ENCODE peak calls at places on chromosomes 5 and 9, in nine cellular contexts. One of them, this sample, is unnamed.

GRCh38 chr5:59039003-59039295 is 456.1 kb downstream of the RAB3C start:
- DNase-seq in fibroblast of pulmonary artery: no peak
- DNase-seq in hepatocyte: no peak
- DNase-seq in PC-9: no peak
- DNase-seq in GM12865: no peak
- DNase-seq in tibial nerve: no peak
- DNase-seq in ovary: no peak
- DNase-seq in mammary epithelial cell: no peak
- DNase-seq in progenitor cell of endocrine pancreas: no peak
- DNase-seq in this sample: no peak

GRCh38 chr9:119639287-119639955 is 270.2 kb upstream of the BRINP1 start:
- DNase-seq in fibroblast of pulmonary artery: peak
- DNase-seq in hepatocyte: peak
- DNase-seq in PC-9: no peak
- DNase-seq in GM12865: no peak
- DNase-seq in tibial nerve: no peak
- DNase-seq in ovary: no peak
- DNase-seq in mammary epithelial cell: no peak
- DNase-seq in progenitor cell of endocrine pancreas: no peak
- DNase-seq in this sample: no peak

GRCh38 chr9:87119328-87119881 is 172.1 kb upstream of the GAS1 start:
- DNase-seq in fibroblast of pulmonary artery: peak
- DNase-seq in hepatocyte: peak
- DNase-seq in PC-9: no peak
- DNase-seq in GM12865: no peak
- DNase-seq in tibial nerve: no peak
- DNase-seq in ovary: no peak
- DNase-seq in mammary epithelial cell: peak
- DNase-seq in progenitor cell of endocrine pancreas: no peak
- DNase-seq in this sample: no peak

GRCh38 chr9:106467113-106467846 is 395.7 kb upstream of the ZNF462 start:
- DNase-seq in fibroblast of pulmonary artery: no peak
- DNase-seq in hepatocyte: peak
- DNase-seq in PC-9: no peak
- DNase-seq in GM12865: no peak
- DNase-seq in tibial nerve: no peak
- DNase-seq in ovary: no peak
- DNase-seq in mammary epithelial cell: no peak
- DNase-seq in progenitor cell of endocrine pancreas: no peak
- DNase-seq in this sample: no peak

GRCh38 chr5:64625678-64626077 is 64.6 kb upstream of the SHISAL2B start:
- DNase-seq in fibroblast of pulmonary artery: peak
- DNase-seq in hepatocyte: no peak
- DNase-seq in PC-9: no peak
- DNase-seq in GM12865: no peak
- DNase-seq in tibial nerve: no peak
- DNase-seq in ovary: no peak
- DNase-seq in mammary epithelial cell: no peak
- DNase-seq in progenitor cell of endocrine pancreas: no peak
- DNase-seq in this sample: no peak

GRCh38 chr5:60978968-60979367 is 34.0 kb downstream of the NDUFAF2 start:
- DNase-seq in fibroblast of pulmonary artery: no peak
- DNase-seq in hepatocyte: peak
- DNase-seq in PC-9: no peak
- DNase-seq in GM12865: no peak
- DNase-seq in tibial nerve: no peak
- DNase-seq in ovary: no peak
- DNase-seq in mammary epithelial cell: no peak
- DNase-seq in progenitor cell of endocrine pancreas: no peak
- DNase-seq in this sample: no peak

GRCh38 chr5:140351609-140352334 is 5.4 kb upstream of the HBEGF start:
- DNase-seq in fibroblast of pulmonary artery: peak
- DNase-seq in hepatocyte: peak
- DNase-seq in PC-9: peak
- DNase-seq in GM12865: peak
- DNase-seq in tibial nerve: no peak
- DNase-seq in ovary: no peak
- DNase-seq in mammary epithelial cell: peak
- DNase-seq in progenitor cell of endocrine pancreas: peak
- DNase-seq in this sample: no peak

GRCh38 chr5:42745426-42745825 is 11.2 kb upstream of the CCDC152 start:
- DNase-seq in fibroblast of pulmonary artery: peak
- DNase-seq in hepatocyte: no peak
- DNase-seq in PC-9: peak
- DNase-seq in GM12865: no peak
- DNase-seq in tibial nerve: no peak
- DNase-seq in ovary: no peak
- DNase-seq in mammary epithelial cell: no peak
- DNase-seq in progenitor cell of endocrine pancreas: no peak
- DNase-seq in this sample: no peak

GRCh38 chr9:32596936-32597335 is 24.0 kb upstream of the NDUFB6 start:
- DNase-seq in fibroblast of pulmonary artery: no peak
- DNase-seq in hepatocyte: no peak
- DNase-seq in PC-9: no peak
- DNase-seq in GM12865: no peak
- DNase-seq in tibial nerve: no peak
- DNase-seq in ovary: no peak
- DNase-seq in mammary epithelial cell: no peak
- DNase-seq in progenitor cell of endocrine pancreas: no peak
- DNase-seq in this sample: no peak

GRCh38 chr5:177524539-177524900 is 7.8 kb upstream of the DDX41 start:
- DNase-seq in fibroblast of pulmonary artery: no peak
- DNase-seq in hepatocyte: no peak
- DNase-seq in PC-9: no peak
- DNase-seq in GM12865: no peak
- DNase-seq in tibial nerve: no peak
- DNase-seq in ovary: no peak
- DNase-seq in mammary epithelial cell: no peak
- DNase-seq in progenitor cell of endocrine pancreas: no peak
- DNase-seq in this sample: no peak

GRCh38 chr9:106862115-106862945 is 636 bp upstream of the ZNF462 start:
- DNase-seq in fibroblast of pulmonary artery: peak
- DNase-seq in hepatocyte: peak
- DNase-seq in PC-9: peak
- DNase-seq in GM12865: no peak
- DNase-seq in tibial nerve: peak
- DNase-seq in ovary: peak
- DNase-seq in mammary epithelial cell: peak
- DNase-seq in progenitor cell of endocrine pancreas: peak
- DNase-seq in this sample: peak

GRCh38 chr5:89043676-89044075 is 160.7 kb upstream of the MEF2C start:
- DNase-seq in fibroblast of pulmonary artery: no peak
- DNase-seq in hepatocyte: no peak
- DNase-seq in PC-9: no peak
- DNase-seq in GM12865: peak
- DNase-seq in tibial nerve: no peak
- DNase-seq in ovary: no peak
- DNase-seq in mammary epithelial cell: peak
- DNase-seq in progenitor cell of endocrine pancreas: no peak
- DNase-seq in this sample: no peak

GRCh38 chr5:141513627-141514329 is 24.9 kb downstream of the PCDHGC5 start:
- DNase-seq in fibroblast of pulmonary artery: peak
- DNase-seq in hepatocyte: peak
- DNase-seq in PC-9: no peak
- DNase-seq in GM12865: peak
- DNase-seq in tibial nerve: peak
- DNase-seq in ovary: peak
- DNase-seq in mammary epithelial cell: peak
- DNase-seq in progenitor cell of endocrine pancreas: no peak
- DNase-seq in this sample: peak

GRCh38 chr5:36269479-36269878 is 27.8 kb upstream of the NADK2 start:
- DNase-seq in fibroblast of pulmonary artery: no peak
- DNase-seq in hepatocyte: no peak
- DNase-seq in PC-9: no peak
- DNase-seq in GM12865: no peak
- DNase-seq in tibial nerve: no peak
- DNase-seq in ovary: no peak
- DNase-seq in mammary epithelial cell: no peak
- DNase-seq in progenitor cell of endocrine pancreas: no peak
- DNase-seq in this sample: no peak

GRCh38 chr5:167063788-167064187 is 1227.7 kb upstream of the WWC1 start:
- DNase-seq in fibroblast of pulmonary artery: no peak
- DNase-seq in hepatocyte: no peak
- DNase-seq in PC-9: no peak
- DNase-seq in GM12865: no peak
- DNase-seq in tibial nerve: no peak
- DNase-seq in ovary: no peak
- DNase-seq in mammary epithelial cell: no peak
- DNase-seq in progenitor cell of endocrine pancreas: no peak
- DNase-seq in this sample: no peak

GRCh38 chr9:121743441-121744001 is 92.1 kb downstream of the DAB2IP start:
- DNase-seq in fibroblast of pulmonary artery: peak
- DNase-seq in hepatocyte: peak
- DNase-seq in PC-9: peak
- DNase-seq in GM12865: no peak
- DNase-seq in tibial nerve: peak
- DNase-seq in ovary: peak
- DNase-seq in mammary epithelial cell: peak
- DNase-seq in progenitor cell of endocrine pancreas: peak
- DNase-seq in this sample: no peak
- TF ChIP-seq CTCF in fibroblast of pulmonary artery: no peak
- TF ChIP-seq CTCF in hepatocyte: no peak
- TF ChIP-seq CTCF in PC-9: no peak
- TF ChIP-seq CTCF in GM12865: no peak
- TF ChIP-seq CTCF in tibial nerve: no peak
- TF ChIP-seq CTCF in ovary: peak
- TF ChIP-seq CTCF in mammary epithelial cell: peak
- TF ChIP-seq CTCF in progenitor cell of endocrine pancreas: peak
- TF ChIP-seq CTCF in this sample: peak

DNA sequence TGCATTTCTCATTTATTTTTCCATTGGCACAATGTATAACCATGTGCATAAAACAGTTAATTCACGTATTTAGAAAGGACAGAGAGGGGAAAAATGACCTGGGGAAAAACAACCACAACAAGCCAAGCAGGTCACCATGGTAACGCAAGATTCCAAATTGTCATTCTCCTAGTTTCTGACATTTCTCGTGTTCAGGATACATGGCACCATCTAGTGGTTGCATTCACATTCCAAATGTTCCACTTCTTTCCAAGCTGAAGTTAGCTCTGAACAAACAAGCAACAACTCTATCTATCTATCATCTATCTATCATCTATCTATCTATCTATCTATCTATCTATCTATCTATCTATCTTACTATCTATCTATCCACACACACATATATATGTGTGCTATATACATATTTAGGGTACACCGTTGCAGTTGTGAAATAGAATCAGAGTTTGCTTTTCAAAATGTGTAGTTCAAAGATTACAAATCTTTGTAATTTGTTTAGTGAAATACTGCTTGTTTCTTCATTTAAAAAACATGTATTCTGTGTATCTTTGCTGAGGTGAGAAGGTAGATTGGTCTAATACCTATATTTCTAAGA is 487.3 kb upstream of the ST8SIA4 start:
- DNase-seq in fibroblast of pulmonary artery: peak
- DNase-seq in hepatocyte: peak
- DNase-seq in PC-9: peak
- DNase-seq in GM12865: peak
- DNase-seq in tibial nerve: no peak
- DNase-seq in ovary: no peak
- DNase-seq in mammary epithelial cell: peak
- DNase-seq in progenitor cell of endocrine pancreas: no peak
- DNase-seq in this sample: no peak
- TF ChIP-seq CTCF in fibroblast of pulmonary artery: peak
- TF ChIP-seq CTCF in hepatocyte: peak
- TF ChIP-seq CTCF in PC-9: peak
- TF ChIP-seq CTCF in GM12865: peak
- TF ChIP-seq CTCF in tibial nerve: peak
- TF ChIP-seq CTCF in ovary: no peak
- TF ChIP-seq CTCF in mammary epithelial cell: peak
- TF ChIP-seq CTCF in progenitor cell of endocrine pancreas: peak
- TF ChIP-seq CTCF in this sample: peak

DNA sequence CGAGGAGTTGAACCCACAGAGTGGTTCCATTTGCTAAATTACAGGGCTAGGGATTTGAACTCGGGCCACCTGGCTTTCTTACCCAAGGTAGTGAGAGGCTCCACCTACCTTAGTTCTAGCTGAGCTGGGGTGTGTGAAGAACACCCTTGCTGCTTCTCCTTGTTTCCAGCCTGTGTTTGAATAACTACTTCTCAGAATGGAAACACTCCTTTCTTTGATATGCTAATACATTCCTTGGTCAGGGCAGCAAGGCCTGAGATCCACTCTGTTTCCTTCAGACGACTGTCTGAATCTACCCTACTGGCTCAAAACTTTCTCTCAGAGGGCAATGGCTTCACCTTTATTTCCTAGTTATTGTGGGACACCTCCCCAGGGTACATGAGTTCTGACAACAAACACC is 4.2 kb upstream of the ATP6V1G1 start:
- DNase-seq in fibroblast of pulmonary artery: no peak
- DNase-seq in hepatocyte: no peak
- DNase-seq in PC-9: no peak
- DNase-seq in GM12865: no peak
- DNase-seq in tibial nerve: no peak
- DNase-seq in ovary: no peak
- DNase-seq in mammary epithelial cell: no peak
- DNase-seq in progenitor cell of endocrine pancreas: no peak
- DNase-seq in this sample: no peak
- TF ChIP-seq CTCF in fibroblast of pulmonary artery: no peak
- TF ChIP-seq CTCF in hepatocyte: no peak
- TF ChIP-seq CTCF in PC-9: no peak
- TF ChIP-seq CTCF in GM12865: no peak
- TF ChIP-seq CTCF in tibial nerve: no peak
- TF ChIP-seq CTCF in ovary: no peak
- TF ChIP-seq CTCF in mammary epithelial cell: no peak
- TF ChIP-seq CTCF in progenitor cell of endocrine pancreas: no peak
- TF ChIP-seq CTCF in this sample: no peak

GRCh38 chr9:129330711-129331279 is 152.7 kb upstream of the IER5L start:
- DNase-seq in fibroblast of pulmonary artery: peak
- DNase-seq in hepatocyte: no peak
- DNase-seq in PC-9: no peak
- DNase-seq in GM12865: peak
- DNase-seq in tibial nerve: no peak
- DNase-seq in ovary: no peak
- DNase-seq in mammary epithelial cell: no peak
- DNase-seq in progenitor cell of endocrine pancreas: no peak
- DNase-seq in this sample: no peak

GRCh38 chr9:129332581-129332980 is 154.5 kb upstream of the IER5L start:
- DNase-seq in fibroblast of pulmonary artery: no peak
- DNase-seq in hepatocyte: no peak
- DNase-seq in PC-9: no peak
- DNase-seq in GM12865: no peak
- DNase-seq in tibial nerve: no peak
- DNase-seq in ovary: no peak
- DNase-seq in mammary epithelial cell: no peak
- DNase-seq in progenitor cell of endocrine pancreas: no peak
- DNase-seq in this sample: no peak

GRCh38 chr9:129331366-129331765 is 153.3 kb upstream of the IER5L start:
- DNase-seq in fibroblast of pulmonary artery: no peak
- DNase-seq in hepatocyte: no peak
- DNase-seq in PC-9: no peak
- DNase-seq in GM12865: no peak
- DNase-seq in tibial nerve: no peak
- DNase-seq in ovary: no peak
- DNase-seq in mammary epithelial cell: no peak
- DNase-seq in progenitor cell of endocrine pancreas: no peak
- DNase-seq in this sample: no peak

GRCh38 chr9:129333613-129333960 is 155.5 kb upstream of the IER5L start:
- DNase-seq in fibroblast of pulmonary artery: no peak
- DNase-seq in hepatocyte: peak
- DNase-seq in PC-9: peak
- DNase-seq in GM12865: no peak
- DNase-seq in tibial nerve: no peak
- DNase-seq in ovary: no peak
- DNase-seq in mammary epithelial cell: no peak
- DNase-seq in progenitor cell of endocrine pancreas: no peak
- DNase-seq in this sample: no peak

GRCh38 chr9:129331772-129332512 is 153.9 kb upstream of the IER5L start:
- DNase-seq in fibroblast of pulmonary artery: no peak
- DNase-seq in hepatocyte: no peak
- DNase-seq in PC-9: no peak
- DNase-seq in GM12865: no peak
- DNase-seq in tibial nerve: no peak
- DNase-seq in ovary: no peak
- DNase-seq in mammary epithelial cell: peak
- DNase-seq in progenitor cell of endocrine pancreas: no peak
- DNase-seq in this sample: no peak
- TF ChIP-seq CTCF in fibroblast of pulmonary artery: no peak
- TF ChIP-seq CTCF in hepatocyte: no peak
- TF ChIP-seq CTCF in PC-9: no peak
- TF ChIP-seq CTCF in GM12865: no peak
- TF ChIP-seq CTCF in tibial nerve: no peak
- TF ChIP-seq CTCF in ovary: no peak
- TF ChIP-seq CTCF in mammary epithelial cell: peak
- TF ChIP-seq CTCF in progenitor cell of endocrine pancreas: no peak
- TF ChIP-seq CTCF in this sample: no peak